ENCODE peak calls at places on chromosomes 13 and 19, in nine cellular contexts. S is activated CD4-positive, alpha-beta T cell treated with anti-CD3 and anti-CD28 coated beads, Interleukin-2, amount 50 U/mL, for 24 hours; D is GM03348; K is left ventricle myocardium superior; H is AG08396; W is A172; N is HS-27A; P is SK-N-DZ; J is astrocyte. B is an unnamed sample.

GRCh38 chr19:17263712-17264640 is 569 bp downstream of the USHBP1 start:
- DNase-seq in K (no peak), S (no peak), J (no peak), W (no peak), P (no peak), D (no peak), N (no peak), H (no peak), B (no peak)

GRCh38 chr19:1295169-1296012 is 9.7 kb downstream of the EFNA2 start:
- DNase-seq in S (no peak), H (peak; percentile 89), K (no peak), W (no peak), P (no peak), D (peak; percentile 81), J (no peak), N (no peak), B (no peak)

GRCh38 chr13:110343241-110343865 is 36.3 kb downstream of the COL4A2 start:
- DNase-seq in P (no peak), N (no peak), K (no peak), S (no peak), W (peak; percentile 70), H (no peak), D (no peak), J (peak; percentile 80), B (no peak)

GRCh38 chr13:100089633-100090032 is 740 bp downstream of the PCCA start:
- DNase-seq in H (peak; percentile 21), P (no peak), S (no peak), D (no peak), W (no peak), N (no peak), J (peak; percentile 13), K (no peak), B (no peak)

GRCh38 chr19:33220735-33221134 is 4.9 kb downstream of the SLC7A10 start:
- DNase-seq in K (no peak), D (no peak), P (no peak), J (no peak), S (no peak), W (no peak), N (no peak), H (no peak), B (no peak)

GRCh38 chr13:71866173-71867091 is 572 bp downstream of the DACH1 start:
- DNase-seq in S (no peak), H (peak; percentile 26), N (no peak), J (no peak), K (peak; percentile 51), P (peak; percentile 21), D (peak; percentile 20), W (no peak), B (no peak)

GRCh38 chr13:27493981-27494380 is 43.6 kb upstream of the MTIF3 start:
- DNase-seq in J (no peak), N (no peak), P (no peak), D (peak; percentile 71), S (no peak), W (no peak), H (no peak), K (no peak), B (no peak)

GRCh38 chr19:49823472-49823871 is 5.4 kb downstream of the MED25 start:
- DNase-seq in K (no peak), P (no peak), S (no peak), W (no peak), H (no peak), J (no peak), D (no peak), N (no peak), B (no peak)

GRCh38 chr19:13669780-13670355 is 94.5 kb upstream of the MRI1 start:
- DNase-seq in W (no peak), K (no peak), S (no peak), D (no peak), H (no peak), J (no peak), N (no peak), P (no peak), B (no peak)

GRCh38 chr19:33093420-33094210 is 12.6 kb downstream of the GPATCH1 start:
- DNase-seq in P (no peak), W (no peak), K (no peak), J (no peak), H (no peak), N (no peak), D (no peak), S (no peak), B (no peak)

GRCh38 chr19:33868821-33869412 is 72.2 kb downstream of the KCTD15 start:
- DNase-seq in H (peak; percentile 34), N (no peak), W (no peak), P (no peak), D (peak; percentile 66), K (peak; percentile 56), S (no peak), J (no peak), B (no peak)

GRCh38 chr13:114042066-114042815 is 68.4 kb upstream of the C13orf46 start:
- DNase-seq in W (no peak), H (no peak), S (no peak), P (no peak), K (no peak), D (no peak), J (no peak), N (no peak), B (no peak)

GRCh38 chr19:42066075-42066754 is 3.8 kb downstream of the GRIK5 start:
- DNase-seq in P (peak; percentile 91), D (peak; percentile 28), S (no peak), K (no peak), J (peak; percentile 10), H (peak; percentile 50), N (no peak), W (peak; percentile 80), B (no peak)

GRCh38 chr19:55042688-55043087 is 4.6 kb upstream of the GP6 start:
- DNase-seq in N (no peak), K (no peak), W (no peak), J (no peak), S (no peak), P (no peak), H (no peak), D (no peak), B (no peak)

GRCh38 chr19:6378036-6378435 is 2.3 kb upstream of the PSPN start:
- DNase-seq in P (no peak), H (peak; percentile 72), N (no peak), K (no peak), D (peak; percentile 81), S (no peak), J (peak; percentile 68), W (peak; percentile 78), B (peak; percentile 31)

GRCh38 chr19:40601061-40601973 is at the start of gene LTBP4:
- DNase-seq in N (no peak), J (no peak), S (no peak), W (no peak), H (no peak), P (no peak), K (peak; percentile 86), D (peak; percentile 53), B (no peak)

GRCh38 chr19:39704181-39705044 is at the start of gene LGALS14:
- DNase-seq in H (no peak), W (no peak), K (no peak), S (no peak), P (no peak), J (no peak), N (no peak), D (no peak), B (no peak)

GRCh38 chr13:107642841-107643240 is 572.5 kb downstream of the LIG4 start:
- DNase-seq in H (no peak), K (no peak), P (no peak), N (no peak), S (no peak), W (no peak), D (no peak), J (no peak), B (no peak)

GRCh38 chr13:70613295-70613694 is 505.0 kb upstream of the KLHL1 start:
- DNase-seq in N (no peak), H (no peak), W (no peak), P (no peak), J (no peak), K (no peak), S (no peak), D (no peak), B (no peak)

GRCh38 chr13:22311734-22312404 is 641.0 kb downstream of the FGF9 start:
- DNase-seq in K (peak; percentile 63), W (no peak), H (no peak), D (peak; percentile 35), S (no peak), P (no peak), N (no peak), J (no peak), B (no peak)

GRCh38 chr19:40465025-40465780 is at the start of gene BLVRB:
- DNase-seq in J (peak; percentile 82), D (peak; percentile 69), N (no peak), W (peak; percentile 55), S (no peak), P (no peak), H (peak; percentile 50), K (no peak), B (no peak)

GRCh38 chr13:40190656-40191100 is 475.8 kb downstream of the FOXO1 start:
- DNase-seq in J (peak; percentile 86), S (no peak), D (peak; percentile 69), K (no peak), W (peak; percentile 45), P (peak; percentile 66), N (no peak), H (peak; percentile 67), B (peak; percentile 43)

GRCh38 chr13:37138169-37138568 is 32.7 kb upstream of the CSNK1A1L start:
- DNase-seq in D (no peak), W (peak; percentile 50), H (no peak), J (no peak), K (no peak), S (no peak), P (no peak), N (no peak), B (no peak)

GRCh38 chr13:30466358-30466714 is 600 bp upstream of the HMGB1 start:
- DNase-seq in D (no peak), S (no peak), K (no peak), P (no peak), H (peak; percentile 29), W (peak; percentile 21), N (no peak), J (peak; percentile 24), B (no peak)

GRCh38 chr13:106490887-106491321 is 44.6 kb downstream of the EFNB2 start:
- DNase-seq in P (no peak), D (no peak), K (no peak), J (no peak), H (no peak), S (no peak), W (no peak), N (no peak), B (no peak)

GRCh38 chr13:52615817-52616216 is 26.4 kb upstream of the HNRNPA1L2 start:
- DNase-seq in W (no peak), D (no peak), J (no peak), P (no peak), S (no peak), N (no peak), H (no peak), K (no peak), B (no peak)

GRCh38 chr13:53605306-53605705 is 576.7 kb downstream of the OLFM4 start:
- DNase-seq in H (no peak), S (no peak), J (no peak), W (no peak), N (no peak), K (no peak), D (no peak), P (no peak), B (no peak)

GRCh38 chr19:54608205-54608604 is 14.8 kb downstream of the LILRA1 start:
- DNase-seq in S (no peak), N (no peak), J (no peak), D (no peak), K (no peak), P (no peak), H (no peak), W (no peak), B (no peak)

GRCh38 chr13:35966024-35966423 is 165.2 kb downstream of the DCLK1 start:
- DNase-seq in W (no peak), P (no peak), D (no peak), H (no peak), J (no peak), N (no peak), S (no peak), K (no peak), B (no peak)

B was measured in non-pigmented ciliary epithelial cell.